ENCODE peak calls at places on chromosomes 4 and X, in four cellular contexts. One of them, this sample, is unnamed.
A peak's percentile ranks its signal among the peaks of the same experiment; 100 is the strongest.

GRCh38 chr4:7043521-7044414 is 596 bp downstream of the TADA2B start:
- DNase-seq in PC-9: peak; percentile 46
- DNase-seq in uterus: no peak
- DNase-seq in NB4: peak; percentile 76
- DNase-seq in this sample: peak; percentile 57

GRCh38 chr4:127400736-127401346 is 231.9 kb upstream of the INTU start:
- DNase-seq in PC-9: peak; percentile 46
- DNase-seq in NB4: peak; percentile 71
- DNase-seq in uterus: peak; percentile 19
- DNase-seq in this sample: peak; percentile 67

GRCh38 chr4:6391186-6391851 is 81.1 kb downstream of the PPP2R2C start:
- DNase-seq in NB4: no peak
- DNase-seq in uterus: no peak
- DNase-seq in PC-9: peak; percentile 47
- DNase-seq in this sample: no peak

GRCh38 chrX:54358424-54359211 is 772 bp upstream of the WNK3 start:
- DNase-seq in PC-9: no peak
- DNase-seq in uterus: peak; percentile 49
- DNase-seq in NB4: no peak
- DNase-seq in this sample: peak; percentile 82

GRCh38 chrX:80511969-80512760 is 91.9 kb downstream of the TENT5D start:
- DNase-seq in PC-9: no peak
- DNase-seq in NB4: no peak
- DNase-seq in uterus: no peak
- DNase-seq in this sample: no peak

GRCh38 chr4:118676128-118676527 is 9.1 kb upstream of the METTL14 start:
- DNase-seq in NB4: no peak
- DNase-seq in PC-9: no peak
- DNase-seq in uterus: no peak
- DNase-seq in this sample: no peak

GRCh38 chr4:39950861-39951481 is 26.7 kb downstream of the PDS5A start:
- DNase-seq in NB4: no peak
- DNase-seq in PC-9: no peak
- DNase-seq in uterus: no peak
- DNase-seq in this sample: no peak

GRCh38 chr4:3451956-3452355 is 10.2 kb downstream of the HGFAC start:
- DNase-seq in NB4: no peak
- DNase-seq in PC-9: no peak
- DNase-seq in uterus: no peak
- DNase-seq in this sample: no peak

GRCh38 chrX:19613645-19614323 is 98.5 kb upstream of the MAP3K15 start:
- DNase-seq in NB4: no peak
- DNase-seq in uterus: no peak
- DNase-seq in PC-9: no peak
- DNase-seq in this sample: no peak

GRCh38 chr4:139736257-139736626 is 70.6 kb downstream of the MGST2 start:
- DNase-seq in NB4: no peak
- DNase-seq in PC-9: no peak
- DNase-seq in uterus: no peak
- DNase-seq in this sample: no peak

GRCh38 chrX:11386001-11386523 is 92.8 kb downstream of the AMELX start:
- DNase-seq in PC-9: no peak
- DNase-seq in uterus: peak; percentile 37
- DNase-seq in NB4: no peak
- DNase-seq in this sample: no peak

GRCh38 chr4:88960576-88960975 is 96.4 kb downstream of the FAM13A start:
- DNase-seq in PC-9: no peak
- DNase-seq in uterus: no peak
- DNase-seq in NB4: peak; percentile 18
- DNase-seq in this sample: no peak

GRCh38 chr4:139907001-139907809 is 241.6 kb downstream of the MGST2 start:
- DNase-seq in PC-9: no peak
- DNase-seq in NB4: no peak
- DNase-seq in uterus: no peak
- DNase-seq in this sample: no peak

GRCh38 chr4:158020175-158020574 is 152.7 kb downstream of the GASK1B start:
- DNase-seq in uterus: peak; percentile 78
- DNase-seq in PC-9: peak; percentile 8
- DNase-seq in NB4: no peak
- DNase-seq in this sample: no peak

GRCh38 chr4:139443661-139444060 is 10.3 kb upstream of the RAB33B start:
- DNase-seq in NB4: no peak
- DNase-seq in uterus: no peak
- DNase-seq in PC-9: no peak
- DNase-seq in this sample: no peak

DNA sequence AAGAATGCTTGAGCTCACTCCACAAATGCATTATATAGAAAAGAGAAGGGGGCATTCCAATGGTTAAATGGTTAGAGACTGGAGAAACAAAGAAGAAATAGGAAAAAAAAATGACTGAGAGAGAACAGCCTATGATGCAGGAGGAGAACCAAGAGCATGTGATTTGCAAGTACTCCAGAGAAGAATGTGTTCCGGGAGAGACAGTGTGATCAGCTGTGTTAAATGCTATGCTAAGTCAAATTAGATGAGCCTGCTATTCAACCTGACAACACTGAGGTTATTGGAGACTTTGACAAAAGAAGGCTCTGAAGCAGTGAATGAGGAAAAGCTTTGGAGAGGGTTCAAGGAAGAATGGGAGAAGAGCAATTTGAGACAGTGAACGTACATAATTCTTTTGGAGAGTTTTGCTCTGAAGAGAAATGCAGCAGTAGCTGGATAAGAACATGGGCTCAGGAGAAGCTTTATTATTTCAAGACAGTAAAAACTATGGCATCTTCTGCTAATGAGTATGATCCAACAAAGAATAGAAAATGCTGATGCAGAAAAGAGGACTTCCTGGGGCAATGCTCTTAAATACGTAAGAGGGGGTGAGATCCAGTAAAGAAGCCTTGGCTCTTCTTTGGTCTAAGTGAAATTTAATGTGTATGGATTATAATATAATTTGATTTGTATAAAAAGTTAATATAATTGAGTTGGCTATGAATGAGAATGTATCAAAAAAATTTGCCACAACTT is 66.3 kb downstream of the PPP3CA start:
- DNase-seq in PC-9: no peak
- DNase-seq in uterus: no peak
- DNase-seq in NB4: no peak
- DNase-seq in this sample: no peak
- TF ChIP-seq CTCF in PC-9: no peak
- TF ChIP-seq CTCF in uterus: no peak
- TF ChIP-seq CTCF in NB4: no peak
- TF ChIP-seq CTCF in this sample: no peak

GRCh38 chr4:1910643-1911042 is 39.5 kb downstream of the NSD2 start:
- DNase-seq in uterus: no peak
- DNase-seq in PC-9: peak; percentile 32
- DNase-seq in NB4: peak; percentile 70
- DNase-seq in this sample: peak; percentile 50
- TF ChIP-seq CTCF in uterus: no peak
- TF ChIP-seq CTCF in PC-9: peak; percentile 68
- TF ChIP-seq CTCF in NB4: peak; percentile 73
- TF ChIP-seq CTCF in this sample: peak; percentile 62

DNA sequence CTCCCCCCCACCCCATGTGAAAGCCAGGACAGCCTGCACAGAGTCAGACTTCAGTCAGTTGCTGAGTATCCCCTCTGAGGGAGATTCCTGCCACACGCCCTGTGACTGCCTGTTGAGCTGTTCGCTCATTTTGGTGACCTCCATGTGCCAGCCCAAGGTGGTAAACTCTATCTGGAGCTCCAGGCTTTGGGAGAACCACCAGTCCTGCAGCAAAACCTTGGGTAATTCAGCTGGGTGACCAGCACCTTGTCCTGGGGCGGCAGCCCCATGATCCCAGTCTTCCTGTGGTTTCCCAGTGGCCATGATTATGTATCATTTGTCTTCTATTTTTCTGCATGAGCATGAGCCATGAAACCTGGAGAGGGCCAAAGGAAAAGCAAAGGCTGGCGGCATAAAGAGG is 73.4 kb downstream of the NBDY start:
- DNase-seq in PC-9: no peak
- DNase-seq in uterus: no peak
- DNase-seq in NB4: no peak
- DNase-seq in this sample: no peak
- TF ChIP-seq CTCF in PC-9: no peak
- TF ChIP-seq CTCF in uterus: no peak
- TF ChIP-seq CTCF in NB4: no peak
- TF ChIP-seq CTCF in this sample: no peak

GRCh38 chr4:10164877-10165283 is 48.3 kb upstream of the WDR1 start:
- DNase-seq in PC-9: no peak
- DNase-seq in NB4: peak; percentile 64
- DNase-seq in uterus: peak; percentile 24
- DNase-seq in this sample: peak; percentile 60
- TF ChIP-seq CTCF in PC-9: peak; percentile 48
- TF ChIP-seq CTCF in NB4: peak; percentile 82
- TF ChIP-seq CTCF in uterus: peak; percentile 48
- TF ChIP-seq CTCF in this sample: peak; percentile 63

GRCh38 chrX:1391707-1392375 is at the start of gene SLC25A6:
- DNase-seq in NB4: peak; percentile 95
- DNase-seq in uterus: peak; percentile 98
- DNase-seq in PC-9: peak; percentile 97
- DNase-seq in this sample: peak; percentile 99
- TF ChIP-seq CTCF in NB4: no peak
- TF ChIP-seq CTCF in uterus: no peak
- TF ChIP-seq CTCF in PC-9: peak; percentile 48
- TF ChIP-seq CTCF in this sample: no peak

This sample was measured in nephron progenitor cell.